ENCODE peak calls at places on chromosome 19, in ten cellular contexts. Z, C, N, J, O, L, R, T, P and K are unnamed samples.

GRCh38 chr19:30520735-30521479 is 148.7 kb downstream of the ZNF536 start:
- DNase-seq in Z (no peak), C (no peak), N (no peak), J (no peak), O (no peak), L (no peak), R (no peak), T (no peak), P (no peak), K (no peak)

GRCh38 chr19:17209126-17210036 is 5.8 kb upstream of the USE1 start:
- DNase-seq in Z (peak; percentile 76), C (peak; percentile 79), N (peak; percentile 53), J (no peak), O (no peak), L (no peak), R (peak; percentile 84), T (no peak), P (no peak), K (no peak)

GRCh38 chr19:21321996-21322395 is 7.2 kb downstream of the ZNF708 start:
- DNase-seq in Z (peak; percentile 45), C (no peak), N (no peak), J (no peak), O (no peak), L (no peak), R (no peak), T (no peak), P (no peak), K (no peak)

GRCh38 chr19:3129112-3129511 is 6.7 kb upstream of the GNA15 start:
- DNase-seq in Z (peak; percentile 57), C (peak; percentile 51), N (no peak), J (peak; percentile 69), O (no peak), L (no peak), R (no peak), T (no peak), P (no peak), K (no peak)

GRCh38 chr19:42606660-42607351 is 12.1 kb upstream of the CEACAM8 start:
- DNase-seq in Z (peak; percentile 70), C (peak; percentile 80), N (peak; percentile 60), J (peak; percentile 35), O (peak; percentile 65), L (no peak), R (no peak), T (peak; percentile 98), P (peak; percentile 57), K (no peak)

GRCh38 chr19:29841209-29841558 is 29.4 kb downstream of the CCNE1 start:
- DNase-seq in Z (peak; percentile 15), C (peak; percentile 44), N (no peak), J (no peak), O (no peak), L (no peak), R (peak; percentile 23), T (no peak), P (no peak), K (peak; percentile 59)

GRCh38 chr19:40357655-40358054 is 9.2 kb downstream of the PLD3 start:
- DNase-seq in Z (no peak), C (no peak), N (no peak), J (no peak), O (no peak), L (no peak), R (no peak), T (no peak), P (no peak), K (no peak)

GRCh38 chr19:28829762-28830161 is 383.2 kb downstream of the UQCRFS1 start:
- DNase-seq in Z (no peak), C (no peak), N (no peak), J (no peak), O (no peak), L (no peak), R (no peak), T (no peak), P (no peak), K (no peak)

GRCh38 chr19:55341191-55342043 is 1.7 kb downstream of the KMT5C start:
- DNase-seq in Z (peak; percentile 83), C (peak; percentile 71), N (peak; percentile 68), J (peak; percentile 81), O (peak; percentile 81), L (peak; percentile 78), R (peak; percentile 91), T (peak; percentile 78), P (peak; percentile 85), K (no peak)

GRCh38 chr19:30848626-30849322 is 476.6 kb downstream of the ZNF536 start:
- DNase-seq in Z (no peak), C (no peak), N (no peak), J (no peak), O (no peak), L (no peak), R (no peak), T (no peak), P (no peak), K (no peak)

GRCh38 chr19:7524523-7524922 is 2.1 kb downstream of the MCOLN1 start:
- DNase-seq in Z (no peak), C (no peak), N (no peak), J (no peak), O (no peak), L (no peak), R (no peak), T (no peak), P (no peak), K (no peak)

GRCh38 chr19:35717665-35718344 is at the start of gene KMT2B:
- DNase-seq in Z (peak; percentile 89), C (peak; percentile 98), N (no peak), J (no peak), O (no peak), L (no peak), R (peak; percentile 98), T (no peak), P (no peak), K (no peak)

GRCh38 chr19:1211494-1212234 is 6.1 kb downstream of the STK11 start:
- DNase-seq in Z (no peak), C (peak; percentile 47), N (no peak), J (no peak), O (peak; percentile 43), L (peak; percentile 13), R (no peak), T (peak; percentile 94), P (no peak), K (no peak)

GRCh38 chr19:50798943-50799851 is 9.0 kb downstream of the ACP4 start:
- DNase-seq in Z (no peak), C (no peak), N (no peak), J (no peak), O (no peak), L (no peak), R (no peak), T (no peak), P (no peak), K (no peak)

GRCh38 chr19:55626350-55626749 is 2.0 kb upstream of the ZNF784 start:
- DNase-seq in Z (no peak), C (no peak), N (no peak), J (no peak), O (no peak), L (no peak), R (no peak), T (no peak), P (no peak), K (no peak)

GRCh38 chr19:50264483-50265186 is 61.2 kb downstream of the MYH14 start:
- DNase-seq in Z (peak; percentile 18), C (peak; percentile 58), N (no peak), J (no peak), O (no peak), L (no peak), R (no peak), T (no peak), P (no peak), K (no peak)

GRCh38 chr19:4144666-4145261 is 8.7 kb upstream of the CREB3L3 start:
- DNase-seq in Z (peak; percentile 86), C (peak; percentile 77), N (no peak), J (no peak), O (no peak), L (no peak), R (no peak), T (no peak), P (no peak), K (no peak)

GRCh38 chr19:45403781-45404556 is 900 bp downstream of the PPP1R13L start:
- DNase-seq in Z (peak; percentile 52), C (peak; percentile 80), N (peak; percentile 67), J (peak; percentile 18), O (peak; percentile 82), L (peak; percentile 68), R (peak; percentile 86), T (peak; percentile 84), P (no peak), K (no peak)

GRCh38 chr19:42115219-42115618 is 17.0 kb downstream of the POU2F2 start:
- DNase-seq in Z (peak; percentile 57), C (no peak), N (no peak), J (no peak), O (no peak), L (no peak), R (no peak), T (peak; percentile 85), P (no peak), K (no peak)

GRCh38 chr19:55913643-55914268 is 18.4 kb downstream of the NLRP13 start:
- DNase-seq in Z (peak; percentile 16), C (no peak), N (no peak), J (no peak), O (no peak), L (no peak), R (no peak), T (no peak), P (peak; percentile 3), K (no peak)

GRCh38 chr19:1856345-1856697 is 7.1 kb downstream of the KLF16 start:
- DNase-seq in Z (no peak), C (no peak), N (no peak), J (peak; percentile 87), O (no peak), L (no peak), R (no peak), T (no peak), P (no peak), K (no peak)

GRCh38 chr19:40567750-40568494 is 8.8 kb upstream of the SHKBP1 start:
- DNase-seq in Z (no peak), C (no peak), N (no peak), J (no peak), O (no peak), L (no peak), R (no peak), T (no peak), P (no peak), K (no peak)

GRCh38 chr19:801030-801860 is 4.0 kb downstream of the PTBP1 start:
- DNase-seq in Z (peak; percentile 75), C (no peak), N (no peak), J (no peak), O (peak; percentile 90), L (peak; percentile 84), R (peak; percentile 93), T (peak; percentile 87), P (no peak), K (no peak)

GRCh38 chr19:7450243-7451223 is 38.3 kb downstream of the PEX11G start:
- DNase-seq in Z (peak; percentile 33), C (no peak), N (no peak), J (no peak), O (no peak), L (no peak), R (no peak), T (no peak), P (no peak), K (no peak)

GRCh38 chr19:29841559-29842367 is 30.0 kb downstream of the CCNE1 start:
- DNase-seq in Z (peak; percentile 64), C (peak; percentile 90), N (no peak), J (peak; percentile 40), O (no peak), L (peak; percentile 15), R (peak; percentile 27), T (no peak), P (no peak), K (peak; percentile 68)

GRCh38 chr19:55647732-55648656 is at the start of gene CCDC106:
- DNase-seq in Z (no peak), C (peak; percentile 80), N (no peak), J (peak; percentile 81), O (peak; percentile 80), L (peak; percentile 79), R (peak; percentile 89), T (peak; percentile 70), P (peak; percentile 86), K (peak; percentile 93)

GRCh38 chr19:17743874-17744273 is 7.4 kb upstream of the FCHO1 start:
- DNase-seq in Z (peak; percentile 48), C (peak; percentile 64), N (no peak), J (no peak), O (no peak), L (no peak), R (no peak), T (no peak), P (no peak), K (no peak)

GRCh38 chr19:56993851-56994250 is 125.9 kb upstream of the USP29 start:
- DNase-seq in Z (no peak), C (no peak), N (no peak), J (no peak), O (no peak), L (no peak), R (no peak), T (no peak), P (no peak), K (no peak)